ENCODE peak calls at places on chromosome 20, in five cellular contexts. One of them, this sample, is unnamed.

GRCh38 chr20:25286917-25287316 is 39.0 kb downstream of the PYGB start:
- DNase-seq in heart right ventricle: no peak
- DNase-seq in fibroblast of mammary gland: no peak
- DNase-seq in OCI-LY7: no peak
- DNase-seq in SJCRH30: no peak
- DNase-seq in this sample: no peak

GRCh38 chr20:2800590-2801458 is at the start of gene CPXM1:
- DNase-seq in heart right ventricle: no peak
- DNase-seq in fibroblast of mammary gland: peak
- DNase-seq in OCI-LY7: no peak
- DNase-seq in SJCRH30: no peak
- DNase-seq in this sample: peak

GRCh38 chr20:40283689-40284088 is 405.3 kb downstream of the MAFB start:
- DNase-seq in heart right ventricle: no peak
- DNase-seq in fibroblast of mammary gland: no peak
- DNase-seq in OCI-LY7: no peak
- DNase-seq in SJCRH30: no peak
- DNase-seq in this sample: no peak

GRCh38 chr20:42589976-42590639 is 599.6 kb downstream of the PTPRT start:
- DNase-seq in heart right ventricle: no peak
- DNase-seq in fibroblast of mammary gland: no peak
- DNase-seq in OCI-LY7: no peak
- DNase-seq in SJCRH30: no peak
- DNase-seq in this sample: peak

GRCh38 chr20:7090001-7090400 is 322.5 kb downstream of the BMP2 start:
- DNase-seq in heart right ventricle: no peak
- DNase-seq in fibroblast of mammary gland: no peak
- DNase-seq in OCI-LY7: no peak
- DNase-seq in SJCRH30: no peak
- DNase-seq in this sample: no peak

GRCh38 chr20:45322952-45323383 is 14.9 kb upstream of the MATN4 start:
- DNase-seq in heart right ventricle: no peak
- DNase-seq in fibroblast of mammary gland: peak
- DNase-seq in OCI-LY7: peak
- DNase-seq in SJCRH30: peak
- DNase-seq in this sample: no peak

GRCh38 chr20:645318-646106 is 7.5 kb downstream of the SRXN1 start:
- DNase-seq in heart right ventricle: peak
- DNase-seq in fibroblast of mammary gland: peak
- DNase-seq in OCI-LY7: peak
- DNase-seq in SJCRH30: peak
- DNase-seq in this sample: peak

GRCh38 chr20:34364013-34364382 is 925 bp downstream of the ITCH start:
- DNase-seq in heart right ventricle: no peak
- DNase-seq in fibroblast of mammary gland: peak
- DNase-seq in OCI-LY7: peak
- DNase-seq in SJCRH30: no peak
- DNase-seq in this sample: no peak

GRCh38 chr20:1949306-1949705 is 44.6 kb downstream of the PDYN start:
- DNase-seq in heart right ventricle: no peak
- DNase-seq in fibroblast of mammary gland: peak
- DNase-seq in OCI-LY7: no peak
- DNase-seq in SJCRH30: no peak
- DNase-seq in this sample: no peak

GRCh38 chr20:47008842-47009518 is 114.3 kb downstream of the EYA2 start:
- DNase-seq in heart right ventricle: no peak
- DNase-seq in fibroblast of mammary gland: no peak
- DNase-seq in OCI-LY7: no peak
- DNase-seq in SJCRH30: peak
- DNase-seq in this sample: no peak

GRCh38 chr20:41339957-41340326 is 679 bp upstream of the LPIN3 start:
- DNase-seq in heart right ventricle: peak
- DNase-seq in fibroblast of mammary gland: peak
- DNase-seq in OCI-LY7: peak
- DNase-seq in SJCRH30: peak
- DNase-seq in this sample: peak

GRCh38 chr20:25039697-25040437 is 18.1 kb downstream of the ACSS1 start:
- DNase-seq in heart right ventricle: peak
- DNase-seq in fibroblast of mammary gland: peak
- DNase-seq in OCI-LY7: no peak
- DNase-seq in SJCRH30: peak
- DNase-seq in this sample: no peak

GRCh38 chr20:57653546-57653900 is 33.3 kb upstream of the ZBP1 start:
- DNase-seq in heart right ventricle: no peak
- DNase-seq in fibroblast of mammary gland: no peak
- DNase-seq in OCI-LY7: no peak
- DNase-seq in SJCRH30: peak
- DNase-seq in this sample: no peak

GRCh38 chr20:63968928-63969760 is 586 bp downstream of the ZNF512B start:
- DNase-seq in heart right ventricle: peak
- DNase-seq in fibroblast of mammary gland: no peak
- DNase-seq in OCI-LY7: no peak
- DNase-seq in SJCRH30: peak
- DNase-seq in this sample: no peak

GRCh38 chr20:43958626-43959025 is 44.0 kb downstream of the TOX2 start:
- DNase-seq in heart right ventricle: no peak
- DNase-seq in fibroblast of mammary gland: no peak
- DNase-seq in OCI-LY7: no peak
- DNase-seq in SJCRH30: no peak
- DNase-seq in this sample: no peak

GRCh38 chr20:63473555-63474449 is 1.3 kb upstream of the KCNQ2 start:
- DNase-seq in heart right ventricle: no peak
- DNase-seq in fibroblast of mammary gland: no peak
- DNase-seq in OCI-LY7: no peak
- DNase-seq in SJCRH30: no peak
- DNase-seq in this sample: peak

GRCh38 chr20:17992847-17993508 is 24.2 kb downstream of the MGME1 start:
- DNase-seq in heart right ventricle: no peak
- DNase-seq in fibroblast of mammary gland: no peak
- DNase-seq in OCI-LY7: no peak
- DNase-seq in SJCRH30: no peak
- DNase-seq in this sample: peak

GRCh38 chr20:53179749-53180148 is 207.6 kb downstream of the TSHZ2 start:
- DNase-seq in heart right ventricle: no peak
- DNase-seq in fibroblast of mammary gland: no peak
- DNase-seq in OCI-LY7: no peak
- DNase-seq in SJCRH30: no peak
- DNase-seq in this sample: no peak

GRCh38 chr20:61895016-61895415 is 170.7 kb downstream of the TAF4 start:
- DNase-seq in heart right ventricle: no peak
- DNase-seq in fibroblast of mammary gland: no peak
- DNase-seq in OCI-LY7: no peak
- DNase-seq in SJCRH30: no peak
- DNase-seq in this sample: no peak

GRCh38 chr20:40880063-40880715 is 148.4 kb upstream of the TOP1 start:
- DNase-seq in heart right ventricle: no peak
- DNase-seq in fibroblast of mammary gland: no peak
- DNase-seq in OCI-LY7: peak
- DNase-seq in SJCRH30: no peak
- DNase-seq in this sample: peak

GRCh38 chr20:13412806-13413445 is 191.9 kb downstream of the ISM1 start:
- DNase-seq in heart right ventricle: no peak
- DNase-seq in fibroblast of mammary gland: peak
- DNase-seq in OCI-LY7: no peak
- DNase-seq in SJCRH30: no peak
- DNase-seq in this sample: no peak

GRCh38 chr20:45095753-45096371 is 5.1 kb downstream of the KCNS1 start:
- DNase-seq in heart right ventricle: no peak
- DNase-seq in fibroblast of mammary gland: peak
- DNase-seq in OCI-LY7: peak
- DNase-seq in SJCRH30: peak
- DNase-seq in this sample: peak

GRCh38 chr20:14481863-14482262 is 144.5 kb upstream of the FLRT3 start:
- DNase-seq in heart right ventricle: no peak
- DNase-seq in fibroblast of mammary gland: peak
- DNase-seq in OCI-LY7: no peak
- DNase-seq in SJCRH30: no peak
- DNase-seq in this sample: no peak

GRCh38 chr20:33668087-33668790 is 1.5 kb downstream of the ACTL10 start:
- DNase-seq in heart right ventricle: peak
- DNase-seq in fibroblast of mammary gland: no peak
- DNase-seq in OCI-LY7: peak
- DNase-seq in SJCRH30: no peak
- DNase-seq in this sample: no peak

GRCh38 chr20:31517373-31517772 is 3.1 kb downstream of the HM13 start:
- DNase-seq in heart right ventricle: no peak
- DNase-seq in fibroblast of mammary gland: peak
- DNase-seq in OCI-LY7: no peak
- DNase-seq in SJCRH30: peak
- DNase-seq in this sample: no peak

GRCh38 chr20:46117704-46118467 is at the start of gene CD40:
- DNase-seq in heart right ventricle: peak
- DNase-seq in fibroblast of mammary gland: peak
- DNase-seq in OCI-LY7: peak
- DNase-seq in SJCRH30: peak
- DNase-seq in this sample: no peak

GRCh38 chr20:3889489-3890409 is 562 bp downstream of the PANK2 start:
- DNase-seq in heart right ventricle: peak
- DNase-seq in fibroblast of mammary gland: no peak
- DNase-seq in OCI-LY7: peak
- DNase-seq in SJCRH30: peak
- DNase-seq in this sample: no peak

GRCh38 chr20:63895886-63896135 is 885 bp downstream of the DNAJC5 start:
- DNase-seq in heart right ventricle: no peak
- DNase-seq in fibroblast of mammary gland: peak
- DNase-seq in OCI-LY7: peak
- DNase-seq in SJCRH30: no peak
- DNase-seq in this sample: no peak

GRCh38 chr20:50312682-50313187 is 122.1 kb downstream of the CEBPB start:
- DNase-seq in heart right ventricle: peak
- DNase-seq in fibroblast of mammary gland: peak
- DNase-seq in OCI-LY7: no peak
- DNase-seq in SJCRH30: no peak
- DNase-seq in this sample: no peak

GRCh38 chr20:6828794-6829423 is 61.4 kb downstream of the BMP2 start:
- DNase-seq in heart right ventricle: peak
- DNase-seq in fibroblast of mammary gland: peak
- DNase-seq in OCI-LY7: peak
- DNase-seq in SJCRH30: peak
- DNase-seq in this sample: peak

GRCh38 chr20:18263723-18264122 is 24.6 kb upstream of the ZNF133 start:
- DNase-seq in heart right ventricle: no peak
- DNase-seq in fibroblast of mammary gland: peak
- DNase-seq in OCI-LY7: no peak
- DNase-seq in SJCRH30: no peak
- DNase-seq in this sample: no peak

GRCh38 chr20:31472395-31473330 is 2.3 kb downstream of the DEFB124 start:
- DNase-seq in heart right ventricle: peak
- DNase-seq in fibroblast of mammary gland: peak
- DNase-seq in OCI-LY7: no peak
- DNase-seq in SJCRH30: no peak
- DNase-seq in this sample: no peak

GRCh38 chr20:36097331-36097730 is 57.2 kb upstream of the EPB41L1 start:
- DNase-seq in heart right ventricle: no peak
- DNase-seq in fibroblast of mammary gland: peak
- DNase-seq in OCI-LY7: no peak
- DNase-seq in SJCRH30: no peak
- DNase-seq in this sample: no peak
- H3K4me3 ChIP-seq in heart right ventricle: no peak
- H3K4me3 ChIP-seq in fibroblast of mammary gland: no peak
- H3K4me3 ChIP-seq in OCI-LY7: peak
- H3K4me3 ChIP-seq in SJCRH30: no peak
- H3K4me3 ChIP-seq in this sample: no peak

DNA sequence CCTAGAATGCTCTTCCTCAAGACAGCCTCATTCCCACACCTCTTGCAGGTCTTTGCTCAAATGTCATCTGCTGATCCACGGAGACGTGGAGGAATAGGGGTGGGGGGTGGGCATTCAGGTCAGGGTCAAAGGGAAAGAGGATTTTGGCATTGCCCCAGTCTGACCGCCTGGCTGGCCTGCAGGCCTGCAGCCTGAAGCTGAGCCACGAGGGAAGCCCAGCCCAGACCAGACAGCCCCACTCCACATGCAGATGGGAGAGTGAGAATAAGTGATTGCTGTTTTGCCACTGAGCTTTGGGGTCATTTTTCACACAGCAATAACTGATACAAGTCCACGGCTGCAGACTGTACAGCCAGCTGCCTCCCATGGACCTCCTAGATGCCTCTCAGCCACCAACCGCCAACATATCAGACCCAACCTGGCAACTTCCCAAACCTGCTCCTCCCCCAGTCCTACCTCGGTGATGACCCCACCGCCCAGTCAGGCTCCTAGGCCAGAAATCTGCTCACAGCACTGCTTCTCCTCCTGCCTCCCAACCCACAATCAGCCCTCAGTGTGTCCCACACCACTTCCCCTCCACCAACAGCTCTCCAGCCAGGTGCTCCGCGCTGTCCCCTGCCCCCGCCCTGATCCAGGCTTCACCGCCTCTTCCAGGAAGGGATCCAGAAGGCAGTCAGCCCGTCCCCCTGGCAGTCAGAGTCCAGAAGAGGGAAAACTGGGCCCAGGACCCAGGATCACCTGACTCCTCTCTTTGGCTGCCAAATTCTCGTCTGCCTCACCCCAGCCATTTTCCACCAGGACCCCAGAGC is 14.0 kb downstream of the KIAA1755 start:
- DNase-seq in heart right ventricle: peak
- DNase-seq in fibroblast of mammary gland: no peak
- DNase-seq in OCI-LY7: no peak
- DNase-seq in SJCRH30: no peak
- DNase-seq in this sample: no peak
- H3K4me3 ChIP-seq in heart right ventricle: no peak
- H3K4me3 ChIP-seq in fibroblast of mammary gland: no peak
- H3K4me3 ChIP-seq in OCI-LY7: no peak
- H3K4me3 ChIP-seq in SJCRH30: no peak
- H3K4me3 ChIP-seq in this sample: no peak

DNA sequence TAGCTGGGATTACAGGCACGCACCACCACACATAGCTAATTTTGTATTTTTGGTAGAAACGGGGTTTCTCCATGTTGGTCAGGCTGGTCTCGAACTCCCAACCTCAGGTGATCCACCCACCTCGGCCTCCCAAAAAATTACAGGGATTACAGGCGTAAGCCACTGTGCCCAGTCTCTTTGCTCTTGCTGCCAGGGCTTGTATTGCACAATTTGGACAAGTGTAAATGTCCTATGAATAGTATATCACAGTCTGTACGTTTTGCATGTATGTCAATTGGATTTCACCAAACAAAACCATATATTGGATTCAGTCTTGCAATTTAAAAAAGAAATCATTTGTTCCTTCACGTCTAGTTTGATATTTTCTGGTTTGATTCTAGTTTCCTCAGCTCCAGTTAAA is 2.1 kb upstream of the DOK5 start:
- DNase-seq in heart right ventricle: no peak
- DNase-seq in fibroblast of mammary gland: no peak
- DNase-seq in OCI-LY7: no peak
- DNase-seq in SJCRH30: no peak
- DNase-seq in this sample: no peak
- H3K4me3 ChIP-seq in heart right ventricle: no peak
- H3K4me3 ChIP-seq in fibroblast of mammary gland: no peak
- H3K4me3 ChIP-seq in OCI-LY7: no peak
- H3K4me3 ChIP-seq in SJCRH30: no peak
- H3K4me3 ChIP-seq in this sample: no peak

DNA sequence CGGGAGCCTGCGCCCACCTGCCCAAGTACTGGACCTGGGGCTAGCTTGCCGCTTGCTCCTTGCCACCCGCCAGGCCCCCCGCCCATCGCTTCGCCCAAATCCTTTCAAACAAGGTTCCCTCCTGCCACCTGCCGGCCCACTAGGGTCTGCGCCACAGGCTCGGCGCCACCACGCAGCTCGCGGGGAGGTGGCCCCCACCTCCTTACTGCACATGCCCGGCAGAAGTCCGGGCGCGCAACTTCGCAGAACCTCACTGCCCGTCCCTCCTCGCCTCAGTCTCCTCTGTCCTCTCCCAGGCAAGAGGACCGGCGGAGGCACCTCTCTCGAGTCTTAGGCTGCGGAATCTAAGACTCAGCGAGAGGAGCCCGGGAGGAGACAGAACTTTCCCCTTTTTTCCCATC is 11.2 kb downstream of the GNAS-AS1 start:
- DNase-seq in heart right ventricle: peak
- DNase-seq in fibroblast of mammary gland: peak
- DNase-seq in OCI-LY7: peak
- DNase-seq in SJCRH30: peak
- DNase-seq in this sample: no peak
- H3K4me3 ChIP-seq in heart right ventricle: peak
- H3K4me3 ChIP-seq in fibroblast of mammary gland: no peak
- H3K4me3 ChIP-seq in OCI-LY7: no peak
- H3K4me3 ChIP-seq in SJCRH30: peak
- H3K4me3 ChIP-seq in this sample: no peak

This sample was measured in Jurkat, Clone E6-1.